ENCODE peak calls at places on chromosome 15, in seven cellular contexts. B is BE2C, A is RWPE2, Z is mammary epithelial cell, D is spleen, K is breast epithelium, H is heart left ventricle. U is an unnamed sample. For H3K36me3, the result is how much of the 10 kb centered on the place peaks cover.

GRCh38 chr15:31153531-31153930 is 52.0 kb upstream of the TRPM1 start:
- DNase-seq in K (no peak), D (no peak), H (no peak), B (no peak), Z (peak), A (no peak), U (no peak)

GRCh38 chr15:92614301-92614700 is 41.3 kb downstream of the FAM174B start:
- DNase-seq in A (no peak), K (peak), D (no peak), H (no peak), B (no peak), Z (no peak), U (no peak)

GRCh38 chr15:49200347-49200746 is 30.3 kb downstream of the GALK2 start:
- DNase-seq in H (no peak), Z (no peak), A (no peak), D (no peak), K (no peak), B (no peak), U (no peak)

GRCh38 chr15:40259021-40259420 is 20.2 kb downstream of the PAK6 start:
- DNase-seq in K (no peak), Z (no peak), A (no peak), D (no peak), H (peak), B (no peak), U (no peak)

GRCh38 chr15:26744894-26745293 is 28.0 kb downstream of the GABRB3 start:
- DNase-seq in A (no peak), Z (no peak), H (no peak), D (no peak), K (no peak), B (no peak), U (no peak)

GRCh38 chr15:67839358-67839928 is 402 bp downstream of the RNU6-1 start:
- DNase-seq in Z (peak), K (no peak), A (peak), H (no peak), D (peak), B (peak), U (no peak)

GRCh38 chr15:89506026-89506686 is 9.8 kb upstream of the RHCG start:
- DNase-seq in Z (no peak), A (peak), B (no peak), K (no peak), H (no peak), D (no peak), U (no peak)

GRCh38 chr15:60758961-60759729 is 280.2 kb upstream of the ICE2 start:
- DNase-seq in K (no peak), Z (peak), A (no peak), D (no peak), H (no peak), B (no peak), U (peak)

GRCh38 chr15:29708519-29708918 is 113.7 kb downstream of the TJP1 start:
- DNase-seq in Z (no peak), K (no peak), A (no peak), B (no peak), H (no peak), D (no peak), U (no peak)

GRCh38 chr15:78421241-78421994 is 16.6 kb upstream of the IREB2 start:
- DNase-seq in A (peak), Z (no peak), B (no peak), K (no peak), H (no peak), D (no peak), U (no peak)

GRCh38 chr15:36591534-36592411 is 12.3 kb downstream of the CDIN1 start:
- DNase-seq in D (no peak), A (no peak), B (no peak), Z (peak), H (peak), K (no peak), U (no peak)

GRCh38 chr15:42065008-42065407 is 29.4 kb downstream of the PLA2G4D start:
- DNase-seq in Z (no peak), B (peak), H (no peak), A (no peak), D (no peak), K (no peak), U (no peak)

GRCh38 chr15:55742498-55742926 is 440 bp downstream of the PRTG start:
- DNase-seq in A (peak), D (no peak), B (no peak), Z (no peak), H (peak), K (no peak), U (no peak)

GRCh38 chr15:95292790-95293450 is 1037.6 kb upstream of the NR2F2 start:
- DNase-seq in Z (peak), K (no peak), A (no peak), B (no peak), D (no peak), H (no peak), U (no peak)

GRCh38 chr15:59306520-59307163 is 66.0 kb downstream of the MYO1E start:
- DNase-seq in K (no peak), D (no peak), Z (peak), B (no peak), H (no peak), A (peak), U (no peak)

GRCh38 chr15:52306270-52306669 is 10.7 kb upstream of the MYO5C start:
- DNase-seq in D (no peak), H (no peak), B (no peak), Z (peak), K (no peak), A (no peak), U (no peak)

GRCh38 chr15:25186906-25187645 is 232.3 kb downstream of the SNRPN start:
- DNase-seq in K (no peak), A (peak), H (peak), Z (no peak), D (peak), B (no peak), U (no peak)

GRCh38 chr15:35740761-35741160 is 194.8 kb upstream of the DPH6 start:
- DNase-seq in Z (no peak), H (no peak), K (no peak), A (no peak), B (no peak), D (no peak), U (no peak)

GRCh38 chr15:56794150-56794922 is 61.0 kb upstream of the ZNF280D start:
- DNase-seq in D (no peak), Z (no peak), A (no peak), K (no peak), B (no peak), H (no peak), U (no peak)

GRCh38 chr15:94674251-94674650 is 442.9 kb downstream of the MCTP2 start:
- DNase-seq in D (no peak), Z (peak), A (peak), K (no peak), H (no peak), B (no peak), U (no peak)

GRCh38 chr15:98649621-98649995 is 1.3 kb downstream of the IGF1R start:
- DNase-seq in B (peak), Z (no peak), A (no peak), K (no peak), H (peak), D (no peak), U (no peak)

GRCh38 chr15:50970524-50970923 is 62.0 kb downstream of the AP4E1 start:
- DNase-seq in D (no peak), B (no peak), K (no peak), Z (no peak), A (no peak), H (no peak), U (no peak)

DNA sequence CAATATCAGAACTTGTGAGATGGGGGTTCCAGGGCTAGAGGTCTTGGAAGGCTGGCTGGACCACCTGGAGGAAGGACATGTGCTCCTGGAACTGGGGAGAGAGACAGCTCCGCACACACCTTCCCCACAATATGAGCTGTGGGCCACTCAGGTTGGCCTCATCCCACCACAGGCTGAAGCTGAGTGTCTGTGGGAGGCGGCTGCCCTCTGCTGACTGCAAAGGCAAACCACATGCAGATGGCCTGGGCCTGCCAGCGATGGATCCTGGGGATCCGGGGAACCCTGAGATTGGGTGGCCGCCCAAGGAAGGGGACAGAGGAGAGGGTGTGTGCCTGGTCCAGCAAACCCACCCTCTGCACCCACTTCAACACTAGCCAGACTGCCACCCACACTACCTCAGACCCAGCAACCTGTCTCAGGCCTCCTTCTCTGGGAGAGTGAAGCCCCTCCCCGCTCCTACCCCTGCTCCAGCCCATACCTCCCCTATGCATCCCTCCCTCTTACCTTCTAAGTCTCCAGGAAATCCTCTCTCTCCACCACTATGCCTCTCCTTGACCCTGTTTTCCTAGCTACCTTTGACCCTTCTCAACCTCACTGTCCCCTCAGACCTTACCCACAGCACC is 44.8 kb downstream of the CYP11A1 start:
- DNase-seq in Z (peak), A (no peak), B (peak), K (peak), D (peak), H (peak), U (no peak)
- TF ChIP-seq CTCF in Z (peak), A (peak), B (peak), K (no peak), D (peak), H (peak), U (peak)

DNA sequence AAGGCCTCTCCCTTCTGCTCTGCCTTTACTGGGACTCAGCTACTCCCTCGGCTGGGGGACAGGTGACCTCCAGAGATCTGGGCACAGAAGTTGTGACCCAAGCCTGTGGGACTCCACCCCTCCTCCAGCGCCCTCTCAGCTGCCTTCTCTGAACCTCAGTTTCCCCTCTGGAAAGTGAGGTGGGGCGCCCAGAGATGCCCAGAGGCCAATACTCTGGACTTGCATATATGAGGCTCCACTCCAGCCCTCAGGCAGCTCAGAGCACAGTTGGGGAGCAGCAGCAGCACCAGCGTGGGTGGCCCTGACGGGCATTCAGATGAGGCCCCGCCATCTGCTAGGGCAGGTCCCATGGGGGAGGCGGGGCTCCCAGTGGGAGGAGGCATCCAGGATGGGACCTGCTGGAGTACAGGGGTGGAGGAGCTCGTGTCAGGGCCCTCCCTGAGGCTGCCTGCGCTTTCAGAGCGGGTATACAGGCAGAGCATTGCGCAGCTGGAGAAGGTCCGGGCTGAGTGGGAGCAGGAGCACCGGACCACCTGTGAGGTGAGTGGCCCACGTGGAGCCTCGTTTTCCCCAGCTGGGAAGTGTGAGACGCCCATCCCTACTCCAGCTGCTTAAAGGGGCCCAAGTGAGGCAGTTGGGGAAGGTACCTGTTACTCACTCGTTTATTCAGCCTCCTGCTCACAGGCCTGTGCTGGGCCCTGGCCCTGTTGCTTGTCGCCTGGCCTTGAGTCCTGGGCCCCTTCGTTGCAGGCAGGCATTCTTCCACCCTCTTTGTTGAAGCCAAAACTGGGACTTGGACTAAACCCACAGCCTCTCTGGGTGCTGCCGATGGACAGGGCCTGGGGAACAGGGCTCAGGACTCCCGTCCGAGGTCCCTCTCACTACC is 35.4 kb downstream of the PSTPIP1 start:
- DNase-seq in H (peak), Z (no peak), B (peak), A (peak), K (no peak), D (peak), U (no peak)
- H3K4me3 ChIP-seq in H (no peak), Z (no peak), B (no peak), A (no peak), K (no peak), D (no peak), U (no peak)

GRCh38 chr15:47769166-47769565 is 51.9 kb downstream of the SEMA6D start:
- DNase-seq in B (no peak), Z (no peak), A (no peak), D (no peak), H (no peak), K (no peak), U (no peak)
- H3K36me3 ChIP-seq in B (under half), Z (under half), A (under half), D (under half), H (half or more), K (under half), U (under half)

GRCh38 chr15:84108725-84109124 is 126.8 kb upstream of the GOLGA6L4 start:
- DNase-seq in D (no peak), Z (no peak), B (no peak), K (no peak), A (no peak), H (no peak), U (no peak)
- TF ChIP-seq CTCF in D (no peak), Z (no peak), B (peak), K (no peak), A (peak), H (no peak), U (peak)